ENCODE peak calls at places on chromosomes 11 and 22, in six cellular contexts. W is upper lobe of right lung; X is heart right ventricle; G is EL; V is RCC 7860; F is stimulated activated CD8-positive, alpha-beta memory T cell treated with anti-CD3 and anti-CD28 coated beads, Interleukin-4, amount 100 ng/mL, for 24 hours. B is an unnamed sample.

GRCh38 chr11:103731681-103732080 is 304.8 kb upstream of the DDI1 start:
- DNase-seq in W (no peak), X (no peak), G (no peak), V (no peak), F (no peak), B (no peak)

GRCh38 chr11:60288531-60288930 is 8.1 kb downstream of the MS4A4A start:
- DNase-seq in W (no peak), X (no peak), G (peak; percentile 16), V (peak; percentile 55), F (no peak), B (no peak)

GRCh38 chr11:14288189-14288935 is 70.6 kb downstream of the RRAS2 start:
- DNase-seq in W (no peak), X (no peak), G (peak; percentile 81), V (peak; percentile 13), F (no peak), B (no peak)

GRCh38 chr11:61752117-61752924 is at the start of gene MYRF:
- DNase-seq in W (peak; percentile 77), X (peak; percentile 65), G (peak; percentile 56), V (peak; percentile 6), F (peak; percentile 40), B (no peak)

GRCh38 chr22:37802310-37803194 is 5.2 kb upstream of the GCAT start:
- DNase-seq in W (peak; percentile 86), X (peak; percentile 66), G (no peak), V (no peak), F (no peak), B (no peak)

GRCh38 chr11:126891556-126892217 is 108.9 kb downstream of the KIRREL3 start:
- DNase-seq in W (no peak), X (peak; percentile 18), G (no peak), V (peak; percentile 7), F (no peak), B (no peak)

GRCh38 chr11:131598305-131598704 is 227.9 kb downstream of the NTM start:
- DNase-seq in W (no peak), X (no peak), G (no peak), V (no peak), F (no peak), B (no peak)

GRCh38 chr11:96464695-96465307 is 75.0 kb downstream of the JRKL start:
- DNase-seq in W (no peak), X (no peak), G (peak; percentile 65), V (peak; percentile 65), F (no peak), B (peak; percentile 56)

GRCh38 chr11:64814712-64815187 is 4.4 kb upstream of the MEN1 start:
- DNase-seq in W (no peak), X (no peak), G (no peak), V (peak; percentile 39), F (no peak), B (no peak)

GRCh38 chr22:22408731-22409696 is 99.5 kb downstream of the ZNF280B start:
- DNase-seq in W (no peak), X (no peak), G (no peak), V (no peak), F (no peak), B (no peak)

GRCh38 chr11:113884361-113884836 is 9.0 kb upstream of the USP28 start:
- DNase-seq in W (no peak), X (no peak), G (peak; percentile 31), V (no peak), F (no peak), B (no peak)

GRCh38 chr22:43666511-43666910 is 145.6 kb downstream of the EFCAB6 start:
- DNase-seq in W (no peak), X (no peak), G (no peak), V (no peak), F (no peak), B (no peak)

GRCh38 chr11:118622376-118623290 is 15.2 kb downstream of the PHLDB1 start:
- DNase-seq in W (peak; percentile 76), X (peak; percentile 55), G (peak; percentile 90), V (peak; percentile 83), F (no peak), B (no peak)

GRCh38 chr11:2437516-2437915 is 6.8 kb downstream of the TRPM5 start:
- DNase-seq in W (no peak), X (no peak), G (no peak), V (no peak), F (no peak), B (no peak)

GRCh38 chr11:796565-797299 is 1.3 kb downstream of the SLC25A22 start:
- DNase-seq in W (no peak), X (peak; percentile 10), G (no peak), V (no peak), F (no peak), B (no peak)